ENCODE peak calls at places on chromosomes 3 and 15, in four cellular contexts. H is GM12878, L is K562, P is HepG2. K is an unnamed sample.

GRCh38 chr15:78714890-78715289 is 73.9 kb upstream of the CHRNB4 start:
- DNase-seq in P (peak), H (no peak), L (no peak), K (no peak)

GRCh38 chr3:172577962-172578560 is 54.8 kb upstream of the TNFSF10 start:
- DNase-seq in P (no peak), H (no peak), L (no peak), K (no peak)

GRCh38 chr15:63006032-63006878 is 36.3 kb upstream of the TPM1 start:
- DNase-seq in P (no peak), H (no peak), L (no peak), K (no peak)

GRCh38 chr3:170603770-170604510 is 18.1 kb upstream of the SLC7A14 start:
- DNase-seq in L (no peak), H (no peak), P (no peak), K (no peak)

GRCh38 chr3:178646205-178646604 is 110.0 kb downstream of the KCNMB2 start:
- DNase-seq in H (no peak), P (no peak), L (no peak), K (no peak)

GRCh38 chr15:92879949-92880725 is 20.0 kb upstream of the CHD2 start:
- DNase-seq in L (no peak), P (no peak), H (no peak), K (no peak)

GRCh38 chr15:38038659-38039442 is 104.4 kb downstream of the TMCO5A start:
- DNase-seq in P (no peak), H (no peak), L (no peak), K (no peak)

GRCh38 chr3:129626744-129627349 is 20.4 kb upstream of the PLXND1 start:
- DNase-seq in P (peak), L (peak), H (no peak), K (peak)

GRCh38 chr3:129557737-129558037 is 14.7 kb downstream of the H1-8 start:
- DNase-seq in L (no peak), H (no peak), P (no peak), K (no peak)

GRCh38 chr3:161035711-161036110 is 69.4 kb downstream of the B3GALNT1 start:
- DNase-seq in H (no peak), P (no peak), L (no peak), K (no peak)

GRCh38 chr3:74546426-74546825 is 68.0 kb downstream of the CNTN3 start:
- DNase-seq in H (no peak), L (no peak), P (no peak), K (no peak)
- TF ChIP-seq CBFB in H (no peak), L (no peak), P (no peak), K (no peak)

DNA sequence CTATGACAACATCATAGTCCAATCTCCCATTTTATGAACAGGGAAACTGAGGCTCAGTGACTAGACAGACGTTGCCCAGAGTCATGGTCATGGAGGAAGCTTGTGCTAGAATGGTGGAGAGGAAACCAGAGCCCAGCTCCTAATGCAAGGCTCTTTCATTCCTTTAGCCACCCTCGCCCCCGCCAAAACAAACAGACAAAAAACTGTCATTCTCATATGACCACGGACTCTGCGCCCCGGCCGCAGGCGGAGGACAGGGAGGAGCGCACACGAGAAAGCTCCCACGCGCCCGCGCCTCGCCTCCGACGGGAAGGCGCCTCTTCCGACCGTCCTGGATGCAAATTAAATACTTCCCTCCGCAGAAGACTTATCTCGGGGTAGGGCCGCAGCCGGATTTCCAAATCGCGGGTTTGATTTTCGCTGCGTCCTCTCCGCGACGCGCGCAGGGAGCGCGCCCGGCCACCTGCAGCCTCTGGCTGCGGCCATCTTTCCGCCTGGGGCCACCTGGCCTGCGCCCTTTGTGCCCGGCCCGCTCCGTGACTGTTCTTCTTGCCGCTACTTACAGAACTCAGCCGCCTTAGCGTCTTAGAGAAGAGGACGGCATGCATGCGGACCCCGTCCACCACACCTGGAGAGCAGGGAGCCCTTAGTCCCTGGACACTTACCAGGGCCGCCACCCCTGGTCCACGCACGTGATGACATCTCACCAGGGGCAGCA is 646 bp upstream of the ATP13A3 start:
- DNase-seq in L (peak), H (no peak), P (no peak), K (peak)
- TF ChIP-seq ETV6 in L (no peak), H (no peak), P (no peak), K (no peak)

DNA sequence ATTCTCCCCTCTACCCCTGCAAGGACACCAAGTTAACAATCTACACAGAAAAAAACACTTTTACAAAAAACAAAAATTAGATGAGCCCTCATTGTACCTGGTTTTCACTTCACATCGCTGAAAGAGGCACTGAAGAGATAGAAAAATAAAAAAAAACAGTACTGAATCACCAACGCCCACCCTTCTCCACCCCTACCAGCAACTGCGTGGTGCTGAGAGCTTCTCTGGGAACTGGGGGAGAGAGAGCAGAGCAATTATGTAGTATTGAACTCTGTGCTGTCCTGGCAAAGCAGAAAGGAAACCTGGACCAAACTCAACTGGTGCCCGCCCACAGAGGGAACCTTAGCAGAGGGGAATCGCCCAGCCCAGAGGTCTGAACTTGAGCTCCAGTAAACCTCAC is 44.6 kb downstream of the WDR49 start:
- DNase-seq in P (no peak), L (no peak), H (no peak), K (no peak)
- TF ChIP-seq CBFB in P (no peak), L (no peak), H (no peak), K (no peak)

GRCh38 chr15:100531823-100532222 is 3.1 kb upstream of the CERS3 start:
- DNase-seq in H (no peak), L (no peak), P (no peak), K (no peak)
- TF ChIP-seq ETV6 in H (no peak), L (no peak), P (no peak), K (no peak)

DNA sequence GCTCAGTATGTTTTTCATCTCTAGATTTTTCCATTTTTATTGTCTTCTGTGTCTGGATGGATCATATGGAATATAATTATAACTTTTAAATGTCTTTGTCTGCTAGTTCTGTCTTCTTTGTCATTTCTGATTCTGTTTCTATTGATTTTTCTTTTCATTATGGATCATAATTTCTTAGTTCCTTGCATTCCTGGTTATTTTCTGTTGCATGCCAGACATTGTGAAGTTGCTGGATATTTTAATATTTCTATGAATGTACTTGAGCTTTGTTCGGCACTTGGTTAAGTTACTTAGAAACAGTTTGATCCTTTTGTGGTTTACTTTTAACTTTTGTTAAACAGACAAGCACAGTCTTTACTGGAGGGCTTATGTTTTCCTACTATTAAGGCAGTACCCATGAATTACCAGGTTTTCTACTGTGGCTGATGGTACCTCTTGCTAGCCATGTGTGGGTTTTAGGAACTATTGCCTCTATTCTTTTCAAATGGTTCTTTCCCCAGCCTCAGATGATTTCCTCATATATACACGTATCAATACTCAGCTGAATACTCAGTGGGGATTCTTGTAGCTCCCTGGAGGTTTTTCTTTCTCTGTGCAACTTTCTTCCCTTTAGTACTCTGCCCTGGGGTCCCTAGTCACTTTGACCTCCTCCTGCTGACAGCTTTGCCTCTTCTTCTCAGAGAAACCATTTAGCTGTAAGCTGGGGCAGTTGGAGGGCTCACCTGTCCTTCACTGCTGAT is 64.3 kb downstream of the RASA2 start:
- DNase-seq in H (no peak), P (no peak), L (no peak), K (no peak)
- TF ChIP-seq CBFB in H (no peak), P (no peak), L (no peak), K (no peak)

GRCh38 chr15:70853855-70854668 is at the start of gene LARP6:
- DNase-seq in H (no peak), L (no peak), P (no peak), K (peak)

GRCh38 chr15:70853270-70853854 is 595 bp downstream of the LARP6 start:
- DNase-seq in P (no peak), L (no peak), H (no peak), K (peak)

GRCh38 chr15:70851889-70852288 is 2.1 kb downstream of the LARP6 start:
- DNase-seq in H (no peak), L (no peak), P (no peak), K (no peak)

GRCh38 chr15:70854669-70854976 is 666 bp upstream of the LARP6 start:
- DNase-seq in H (no peak), L (no peak), P (no peak), K (no peak)

DNA sequence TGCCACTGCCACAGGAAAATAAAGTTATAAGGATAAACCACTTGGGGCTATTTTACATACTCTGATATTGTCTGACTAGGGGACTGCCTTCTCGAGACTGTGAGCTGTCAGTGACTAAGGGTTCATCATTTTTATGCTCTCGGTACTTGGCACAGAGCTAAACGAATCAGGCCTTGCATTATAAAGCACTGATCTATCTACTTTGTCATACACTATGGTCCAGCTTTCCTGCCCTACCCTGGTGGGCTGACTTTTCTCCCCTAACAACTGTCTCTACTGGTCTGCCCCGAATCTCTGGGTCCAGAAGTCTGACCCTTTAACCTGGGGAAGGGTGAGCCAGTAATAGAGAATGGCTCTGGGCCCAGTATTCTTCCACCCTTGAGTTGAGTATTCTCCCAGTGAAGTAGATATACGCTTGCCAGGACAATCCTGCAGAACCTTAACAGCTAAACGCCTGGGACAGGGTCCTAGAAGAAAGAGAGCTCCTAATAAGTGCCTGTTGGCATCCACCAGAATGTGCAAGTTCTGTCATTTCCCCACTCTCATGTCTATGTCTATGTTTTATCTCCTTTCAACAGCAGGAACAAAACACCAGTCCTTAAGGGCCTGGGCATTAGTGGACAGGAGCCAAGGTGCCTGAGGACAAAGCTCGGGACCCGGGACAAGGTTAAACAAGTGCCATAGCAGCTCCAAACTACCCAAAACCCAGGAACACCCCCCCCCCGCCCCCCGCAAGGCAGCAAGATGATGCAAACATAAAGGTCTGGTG is 1.3 kb downstream of the LARP6 start:
- DNase-seq in P (no peak), L (no peak), H (no peak), K (no peak)
- TF ChIP-seq ETV6 in P (no peak), L (no peak), H (no peak), K (no peak)